ENCODE peak calls at places on chromosomes 11 and 22, in five cellular contexts. One of them, this sample, is unnamed.

GRCh38 chr22:50030315-50031188 is 18.0 kb upstream of the IL17REL start:
- DNase-seq in pulmonary artery endothelial cell: peak
- DNase-seq in sigmoid colon: peak
- DNase-seq in AG09309: no peak
- DNase-seq in activated T-helper 9 cell treated with anti-CD3 and anti-CD28 coated beads, Interleukin-2, amount 50 U/mL, for 16 hours: peak
- DNase-seq in this sample: peak

GRCh38 chr11:113663567-113663966 is 42.5 kb downstream of the TMPRSS5 start:
- DNase-seq in activated T-helper 9 cell treated with anti-CD3 and anti-CD28 coated beads, Interleukin-2, amount 50 U/mL, for 16 hours: no peak
- DNase-seq in AG09309: no peak
- DNase-seq in pulmonary artery endothelial cell: no peak
- DNase-seq in sigmoid colon: no peak
- DNase-seq in this sample: no peak

GRCh38 chr11:18713646-18714442 is 12.1 kb downstream of the IGSF22 start:
- DNase-seq in pulmonary artery endothelial cell: no peak
- DNase-seq in AG09309: no peak
- DNase-seq in activated T-helper 9 cell treated with anti-CD3 and anti-CD28 coated beads, Interleukin-2, amount 50 U/mL, for 16 hours: no peak
- DNase-seq in sigmoid colon: peak
- DNase-seq in this sample: no peak

GRCh38 chr22:38273135-38273761 is 438 bp upstream of the TMEM184B start:
- DNase-seq in AG09309: no peak
- DNase-seq in activated T-helper 9 cell treated with anti-CD3 and anti-CD28 coated beads, Interleukin-2, amount 50 U/mL, for 16 hours: no peak
- DNase-seq in sigmoid colon: no peak
- DNase-seq in pulmonary artery endothelial cell: no peak
- DNase-seq in this sample: no peak

GRCh38 chr11:61153593-61154090 is 7.6 kb downstream of the VPS37C start:
- DNase-seq in pulmonary artery endothelial cell: no peak
- DNase-seq in AG09309: peak
- DNase-seq in sigmoid colon: peak
- DNase-seq in activated T-helper 9 cell treated with anti-CD3 and anti-CD28 coated beads, Interleukin-2, amount 50 U/mL, for 16 hours: no peak
- DNase-seq in this sample: no peak

GRCh38 chr22:27776410-27776958 is 25.1 kb downstream of the MN1 start:
- DNase-seq in activated T-helper 9 cell treated with anti-CD3 and anti-CD28 coated beads, Interleukin-2, amount 50 U/mL, for 16 hours: no peak
- DNase-seq in pulmonary artery endothelial cell: no peak
- DNase-seq in AG09309: no peak
- DNase-seq in sigmoid colon: no peak
- DNase-seq in this sample: no peak

GRCh38 chr22:35306350-35306967 is 6.8 kb downstream of the TOM1 start:
- DNase-seq in activated T-helper 9 cell treated with anti-CD3 and anti-CD28 coated beads, Interleukin-2, amount 50 U/mL, for 16 hours: no peak
- DNase-seq in AG09309: no peak
- DNase-seq in sigmoid colon: no peak
- DNase-seq in pulmonary artery endothelial cell: peak
- DNase-seq in this sample: no peak

GRCh38 chr11:6635082-6635932 is 16.1 kb upstream of the TPP1 start:
- DNase-seq in activated T-helper 9 cell treated with anti-CD3 and anti-CD28 coated beads, Interleukin-2, amount 50 U/mL, for 16 hours: no peak
- DNase-seq in pulmonary artery endothelial cell: peak
- DNase-seq in sigmoid colon: peak
- DNase-seq in AG09309: no peak
- DNase-seq in this sample: no peak

GRCh38 chr22:30127749-30128166 is 47.5 kb downstream of the HORMAD2 start:
- DNase-seq in activated T-helper 9 cell treated with anti-CD3 and anti-CD28 coated beads, Interleukin-2, amount 50 U/mL, for 16 hours: no peak
- DNase-seq in sigmoid colon: no peak
- DNase-seq in AG09309: peak
- DNase-seq in pulmonary artery endothelial cell: no peak
- DNase-seq in this sample: no peak

GRCh38 chr11:111733009-111733408 is 33.2 kb downstream of the PPP2R1B start:
- DNase-seq in sigmoid colon: peak
- DNase-seq in pulmonary artery endothelial cell: peak
- DNase-seq in activated T-helper 9 cell treated with anti-CD3 and anti-CD28 coated beads, Interleukin-2, amount 50 U/mL, for 16 hours: no peak
- DNase-seq in AG09309: peak
- DNase-seq in this sample: no peak

GRCh38 chr22:20238567-20239062 is 29.5 kb downstream of the RTN4R start:
- DNase-seq in AG09309: no peak
- DNase-seq in pulmonary artery endothelial cell: no peak
- DNase-seq in activated T-helper 9 cell treated with anti-CD3 and anti-CD28 coated beads, Interleukin-2, amount 50 U/mL, for 16 hours: peak
- DNase-seq in sigmoid colon: no peak
- DNase-seq in this sample: peak

This sample was measured in activated B cell treated with CpG ODN at 0.5 μM for 24 hours.